ENCODE peak calls at places on chromosomes 3 and 15, in four cellular contexts. U is breast epithelium, L is ecto neural progenitor cell, X is activated T-cell treated with anti-CD3 and anti-CD28 coated beads for 4 hours. G is an unnamed sample.

GRCh38 chr3:138469869-138470268 is 35.5 kb downstream of the ESYT3 start:
- DNase-seq in X (no peak), U (no peak), L (no peak), G (no peak)

GRCh38 chr15:40105517-40106202 is 3.0 kb downstream of the BMF start:
- DNase-seq in X (peak; percentile 40), L (no peak), U (no peak), G (no peak)

GRCh38 chr15:29091666-29092065 is 178.0 kb downstream of the NSMCE3 start:
- DNase-seq in U (no peak), X (no peak), L (no peak), G (no peak)

GRCh38 chr3:134258761-134259347 is 8.2 kb upstream of the RYK start:
- DNase-seq in X (no peak), U (no peak), L (no peak), G (no peak)

GRCh38 chr15:25766421-25766820 is 96.7 kb downstream of the ATP10A start:
- DNase-seq in U (no peak), L (peak; percentile 39), X (no peak), G (no peak)

GRCh38 chr15:91521996-91522395 is 331.5 kb upstream of the SLCO3A1 start:
- DNase-seq in L (no peak), U (no peak), X (no peak), G (no peak)

GRCh38 chr3:134201201-134202130 is 49.2 kb downstream of the RYK start:
- DNase-seq in U (no peak), X (no peak), L (no peak), G (no peak)

GRCh38 chr3:127652246-127652995 is 20.3 kb upstream of the ABTB1 start:
- DNase-seq in L (peak; percentile 76), X (no peak), U (no peak), G (no peak)

GRCh38 chr15:86082619-86083377 is 3.1 kb downstream of the AGBL1 start:
- DNase-seq in U (no peak), L (no peak), X (no peak), G (no peak)

GRCh38 chr3:47601310-47601709 is 22.6 kb upstream of the CSPG5 start:
- DNase-seq in U (no peak), L (no peak), X (no peak), G (no peak)

GRCh38 chr15:98720036-98720435 is 71.7 kb downstream of the IGF1R start:
- DNase-seq in U (no peak), L (no peak), X (no peak), G (no peak)

GRCh38 chr3:18425641-18426403 is 683 bp upstream of the SATB1 start:
- DNase-seq in L (peak; percentile 80), U (no peak), X (peak; percentile 74), G (no peak)

GRCh38 chr15:75192307-75192706 is 9.4 kb upstream of the C15orf39 start:
- DNase-seq in U (no peak), X (no peak), L (no peak), G (no peak)

GRCh38 chr3:126538316-126538715 is 14.4 kb downstream of the CHST13 start:
- DNase-seq in L (peak; percentile 45), X (no peak), U (no peak), G (no peak)

GRCh38 chr3:149020839-149021252 is 29.5 kb downstream of the GYG1 start:
- DNase-seq in U (no peak), X (no peak), L (no peak), G (no peak)

GRCh38 chr3:128922804-128923459 is 43.5 kb downstream of the ACAD9 start:
- DNase-seq in L (no peak), X (peak; percentile 46), U (no peak), G (no peak)

GRCh38 chr3:102674284-102674683 is 239.5 kb downstream of the ZPLD1 start:
- DNase-seq in U (no peak), L (no peak), X (no peak), G (no peak)

GRCh38 chr15:97235285-97235985 is 725.1 kb upstream of the ARRDC4 start:
- DNase-seq in L (peak; percentile 67), X (no peak), U (no peak), G (no peak)

GRCh38 chr3:70042683-70043082 is 43.1 kb downstream of the SAMMSON start:
- DNase-seq in U (no peak), L (no peak), X (no peak), G (no peak)

GRCh38 chr3:108588616-108589015 is 622 bp downstream of the CIP2A start:
- DNase-seq in X (no peak), L (no peak), U (no peak), G (no peak)

GRCh38 chr15:83733206-83733605 is 79.3 kb downstream of the ADAMTSL3 start:
- DNase-seq in U (no peak), L (no peak), X (no peak), G (no peak)

GRCh38 chr3:46935168-46935858 is 41.2 kb downstream of the CCDC12 start:
- DNase-seq in U (peak; percentile 89), X (no peak), L (no peak), G (peak; percentile 92)

GRCh38 chr3:123499316-123499715 is 50.4 kb upstream of the ADCY5 start:
- DNase-seq in L (no peak), U (no peak), X (no peak), G (no peak)

GRCh38 chr3:37210230-37210629 is 35.8 kb upstream of the LRRFIP2 start:
- DNase-seq in L (no peak), U (no peak), X (no peak), G (no peak)

GRCh38 chr15:40340038-40340739 is 550 bp downstream of the CCDC9B start:
- DNase-seq in X (no peak), U (no peak), L (no peak), G (peak; percentile 63)

GRCh38 chr3:185631508-185632206 is 45.6 kb downstream of the SENP2 start:
- DNase-seq in L (no peak), U (no peak), X (no peak), G (no peak)

GRCh38 chr3:32780735-32781210 is 37.0 kb upstream of the TRIM71 start:
- DNase-seq in X (no peak), U (no peak), L (peak; percentile 97), G (no peak)